ENCODE peak calls at places on chromosomes 1 and 21, in ten cellular contexts. W, R, T, E, O, Y, H, P, X and K are unnamed samples.

GRCh38 chr1:235295902-235296350 is 32.1 kb downstream of the ARID4B start:
- DNase-seq in W (no peak), R (no peak), T (no peak), E (no peak), O (no peak), Y (no peak), H (no peak), P (no peak), X (no peak), K (no peak)

GRCh38 chr1:223706077-223706988 is 6.0 kb upstream of the CAPN2 start:
- DNase-seq in W (no peak), R (peak), T (no peak), E (no peak), O (no peak), Y (peak), H (no peak), P (no peak), X (no peak), K (peak)

GRCh38 chr1:210231846-210232523 is 611 bp upstream of the SERTAD4 start:
- DNase-seq in W (no peak), R (peak), T (no peak), E (no peak), O (no peak), Y (no peak), H (no peak), P (peak), X (peak), K (no peak)

GRCh38 chr1:40530735-40531380 is 579 bp upstream of the ZNF684 start:
- DNase-seq in W (no peak), R (no peak), T (no peak), E (no peak), O (no peak), Y (no peak), H (no peak), P (peak), X (no peak), K (no peak)

GRCh38 chr1:228004331-228004871 is 2.4 kb upstream of the WNT3A start:
- DNase-seq in W (peak), R (no peak), T (no peak), E (no peak), O (peak), Y (no peak), H (no peak), P (peak), X (no peak), K (no peak)

GRCh38 chr1:3785458-3786157 is 10.7 kb downstream of the LRRC47 start:
- DNase-seq in W (peak), R (no peak), T (no peak), E (no peak), O (peak), Y (no peak), H (no peak), P (peak), X (no peak), K (no peak)

GRCh38 chr1:209344146-209344545 is 239.4 kb upstream of the CAMK1G start:
- DNase-seq in W (no peak), R (no peak), T (no peak), E (no peak), O (no peak), Y (no peak), H (no peak), P (no peak), X (no peak), K (no peak)

GRCh38 chr1:115678141-115678540 is 36.4 kb downstream of the VANGL1 start:
- DNase-seq in W (no peak), R (no peak), T (no peak), E (no peak), O (no peak), Y (no peak), H (no peak), P (no peak), X (no peak), K (no peak)

GRCh38 chr21:42311816-42312625 is 3.2 kb downstream of the TFF3 start:
- DNase-seq in W (no peak), R (no peak), T (no peak), E (no peak), O (no peak), Y (no peak), H (no peak), P (no peak), X (no peak), K (no peak)

GRCh38 chr1:226820935-226821718 is 49.3 kb upstream of the PSEN2 start:
- DNase-seq in W (no peak), R (no peak), T (no peak), E (no peak), O (no peak), Y (peak), H (no peak), P (peak), X (peak), K (peak)

GRCh38 chr1:214303538-214303937 is 22.6 kb downstream of the SMYD2 start:
- DNase-seq in W (no peak), R (no peak), T (no peak), E (no peak), O (no peak), Y (no peak), H (no peak), P (no peak), X (no peak), K (no peak)

GRCh38 chr1:204894031-204894430 is 23.4 kb downstream of the NFASC start:
- DNase-seq in W (no peak), R (no peak), T (no peak), E (no peak), O (no peak), Y (no peak), H (no peak), P (no peak), X (no peak), K (no peak)

GRCh38 chr1:88973520-88974137 is 18.8 kb downstream of the KYAT3 start:
- DNase-seq in W (peak), R (no peak), T (no peak), E (no peak), O (no peak), Y (peak), H (no peak), P (peak), X (no peak), K (peak)